ENCODE peak calls at places on chromosomes 6 and 20, in five cellular contexts. E is PC-9, L is HCT116, T is PC-3, P is A673. A is an unnamed sample.

GRCh38 chr20:25222461-25223178 is 25.3 kb upstream of the PYGB start:
- DNase-seq in L (no peak), E (no peak), P (no peak), T (no peak), A (no peak)

GRCh38 chr20:59481082-59482018 is 123.0 kb upstream of the PHACTR3 start:
- DNase-seq in L (no peak), T (no peak), E (no peak), P (no peak), A (no peak)

GRCh38 chr6:169725270-169726048 is 1.2 kb upstream of the PHF10 start:
- DNase-seq in E (peak), P (no peak), T (peak), L (no peak), A (no peak)

GRCh38 chr20:19427480-19427879 is 215.0 kb downstream of the SLC24A3 start:
- DNase-seq in T (no peak), P (no peak), E (no peak), L (no peak), A (no peak)

GRCh38 chr6:46996860-46997641 is 45.1 kb downstream of the ADGRF1 start:
- DNase-seq in P (no peak), L (no peak), E (peak), T (peak), A (peak)

GRCh38 chr20:3243718-3244358 is 4.8 kb upstream of the SLC4A11 start:
- DNase-seq in T (no peak), E (no peak), L (no peak), P (no peak), A (no peak)

GRCh38 chr20:4130404-4131189 is 115.2 kb upstream of the RNF24 start:
- DNase-seq in P (no peak), L (no peak), E (no peak), T (peak), A (peak)

GRCh38 chr6:7087491-7087979 is 20.2 kb upstream of the RREB1 start:
- DNase-seq in P (no peak), T (no peak), L (no peak), E (no peak), A (no peak)

GRCh38 chr6:19297880-19298279 is 539.3 kb upstream of the ID4 start:
- DNase-seq in L (no peak), P (no peak), E (no peak), T (no peak), A (peak)

GRCh38 chr6:46983007-46983411 is 59.1 kb downstream of the ADGRF1 start:
- DNase-seq in P (no peak), E (peak), T (peak), L (no peak), A (peak)

GRCh38 chr6:31559958-31560696 is 12.0 kb upstream of the LTA start:
- DNase-seq in E (peak), L (no peak), T (peak), P (no peak), A (peak)

GRCh38 chr6:113258771-113259170 is 598.4 kb upstream of the MARCKS start:
- DNase-seq in E (no peak), P (no peak), L (no peak), T (no peak), A (no peak)

GRCh38 chr6:27867051-27867940 is 44.9 kb downstream of the OR2B2 start:
- DNase-seq in E (peak), T (no peak), P (peak), L (no peak), A (peak)

GRCh38 chr20:49400410-49400809 is 82.1 kb downstream of the KCNB1 start:
- DNase-seq in E (no peak), L (no peak), T (no peak), P (no peak), A (no peak)

GRCh38 chr20:13271977-13272975 is 51.2 kb downstream of the ISM1 start:
- DNase-seq in E (no peak), T (no peak), L (no peak), P (no peak), A (no peak)

DNA sequence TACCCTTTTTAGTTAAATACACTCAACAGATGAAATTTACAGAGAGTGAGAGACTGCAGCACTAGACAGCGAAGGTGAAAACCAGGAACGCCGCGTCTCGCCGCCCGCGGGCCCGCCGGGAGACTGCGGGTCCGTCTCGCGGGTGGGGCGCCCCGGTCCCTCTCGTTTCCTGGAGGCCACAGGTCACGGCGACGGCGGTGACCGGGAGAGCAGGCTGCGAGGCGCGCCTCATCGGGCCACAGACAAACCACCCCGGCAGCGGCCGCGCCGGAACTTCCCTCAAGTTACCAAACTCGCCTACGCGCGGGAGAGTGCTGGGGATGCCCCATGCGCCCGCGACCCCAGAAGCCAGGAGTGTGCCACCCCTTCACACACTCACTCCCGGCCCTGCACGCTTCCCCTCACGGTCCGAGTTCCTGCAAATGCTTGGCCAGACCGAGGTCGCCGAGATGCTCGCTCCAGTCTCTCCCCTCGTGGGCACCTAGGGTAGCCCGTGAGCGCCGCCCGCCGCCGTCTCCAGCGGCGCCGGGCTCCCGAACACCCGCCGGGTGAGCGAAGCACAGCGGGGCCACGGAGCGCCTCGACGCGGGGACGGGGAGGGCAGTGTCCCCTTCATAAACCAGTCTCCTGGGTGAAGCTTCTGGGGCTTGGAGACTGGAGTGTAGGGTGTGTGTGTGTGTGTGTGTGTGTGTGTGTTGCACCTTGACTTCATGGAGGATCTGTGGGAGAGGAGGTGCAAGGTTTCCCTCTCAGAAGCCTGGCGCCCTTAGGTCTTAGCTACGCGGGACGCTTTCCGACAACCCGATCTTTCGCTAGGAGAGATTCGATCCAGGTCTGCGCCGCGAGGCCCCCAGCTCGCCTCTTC is 1.4 kb downstream of the BACH2 start:
- DNase-seq in P (peak), E (peak), T (peak), L (no peak), A (peak)
- TF ChIP-seq CTCF in P (no peak), E (no peak), T (no peak), L (no peak), A (peak)

DNA sequence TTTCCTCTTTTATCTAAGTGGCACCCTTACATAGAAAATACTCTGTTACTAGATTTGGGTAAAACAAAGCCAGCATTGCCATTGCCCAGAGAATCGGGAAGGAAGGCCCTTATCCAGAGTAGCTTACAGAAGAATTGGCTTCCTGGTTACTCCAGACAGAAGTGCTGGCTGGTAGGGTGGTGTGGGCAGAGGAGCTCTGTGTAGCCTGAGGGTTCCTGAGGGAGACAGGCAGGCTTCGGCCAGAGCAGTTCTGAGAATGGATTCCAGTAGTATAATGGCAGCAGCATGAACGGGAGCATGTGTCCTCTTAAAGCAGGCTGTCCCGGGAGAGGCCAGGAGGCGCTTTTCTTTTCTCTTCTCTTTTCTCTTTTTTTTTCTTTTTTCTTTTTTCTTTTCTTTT is 11.9 kb downstream of the CUL9 start:
- DNase-seq in T (no peak), P (no peak), L (no peak), E (no peak), A (no peak)
- TF ChIP-seq EZH2 in T (no peak), P (no peak), L (no peak), E (no peak), A (no peak)

DNA sequence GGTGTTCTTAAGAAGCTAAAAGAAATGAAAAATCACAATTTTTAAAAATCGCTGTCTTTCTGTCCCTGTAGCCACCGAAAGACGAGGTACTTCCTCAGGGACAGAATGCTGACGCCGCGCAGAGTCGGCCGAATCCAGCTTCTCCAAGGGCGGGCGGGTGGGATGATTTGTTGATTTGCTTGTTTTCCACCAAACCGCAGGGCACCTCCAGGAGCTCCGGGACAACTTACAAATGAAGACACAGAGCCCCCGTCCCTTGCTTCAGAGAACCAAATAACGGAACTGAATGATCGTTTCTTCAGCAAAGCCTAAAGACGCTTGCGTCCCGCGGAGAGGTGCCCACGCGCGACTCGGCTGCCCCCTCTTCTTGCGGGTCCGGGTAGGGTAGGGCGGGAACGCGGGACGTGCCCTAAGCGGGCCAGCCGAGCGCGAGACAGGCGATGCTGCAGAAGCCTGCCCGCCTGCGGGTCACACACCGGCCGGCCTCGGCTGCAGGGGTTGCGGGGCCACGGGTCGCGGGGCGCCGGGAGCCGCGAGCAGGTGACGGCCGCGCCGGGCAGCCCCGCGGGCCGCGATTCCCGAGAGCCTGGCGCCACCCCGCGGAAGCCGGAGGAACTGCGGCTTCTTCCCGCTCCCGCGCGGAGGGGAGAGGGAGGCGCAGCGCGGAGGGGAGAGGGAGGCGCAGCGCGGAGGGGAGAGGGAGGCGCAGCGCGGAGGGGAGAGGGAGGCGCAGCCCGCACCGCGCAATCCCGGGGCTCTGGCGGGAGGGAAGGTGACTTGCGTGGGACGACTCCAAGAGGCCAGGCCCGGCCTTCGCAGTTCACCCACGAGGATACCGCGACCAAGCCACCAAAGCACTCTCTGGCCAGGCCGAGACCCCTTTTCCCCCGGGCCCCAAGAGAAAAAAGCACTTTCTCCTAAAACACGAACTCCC is 7.7 kb upstream of the FOXF2 start:
- DNase-seq in P (peak), L (no peak), T (peak), E (peak), A (no peak)
- TF ChIP-seq CTCF in P (peak), L (peak), T (peak), E (peak), A (peak)

DNA sequence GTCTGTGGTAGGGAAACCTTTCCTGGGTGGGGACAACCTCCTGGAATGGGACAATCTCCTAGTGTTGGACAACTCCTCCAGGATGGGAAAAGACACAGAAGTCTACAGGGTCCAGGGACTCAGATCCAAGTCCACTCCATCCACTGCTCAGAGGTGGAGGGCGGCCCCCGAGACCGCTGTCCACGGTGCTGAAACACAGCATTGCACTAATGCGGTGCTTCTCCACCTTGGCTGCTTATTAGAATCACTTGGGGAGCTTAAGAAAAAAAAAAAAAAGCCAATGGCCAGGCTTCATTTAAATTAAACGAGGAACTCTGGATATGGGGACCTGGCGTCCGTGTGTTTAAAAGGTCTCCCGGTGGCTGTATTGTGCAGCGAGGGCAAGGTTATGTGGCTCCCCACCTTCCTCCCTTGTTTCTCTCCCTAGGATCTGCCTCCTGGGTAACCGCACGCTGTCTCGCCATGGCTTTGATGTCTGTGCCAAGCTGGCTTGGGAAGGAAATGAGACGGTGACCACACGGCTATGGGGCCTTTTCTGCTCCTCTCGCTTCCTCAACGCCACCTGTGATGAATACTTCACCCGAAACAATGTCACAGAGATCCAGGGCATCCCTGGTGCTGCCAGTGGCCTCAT is 12.0 kb downstream of the SLC12A5 start:
- DNase-seq in L (no peak), T (peak), P (peak), E (peak), A (peak)
- TF ChIP-seq EZH2 in L (no peak), T (no peak), P (no peak), E (no peak), A (no peak)

GRCh38 chr20:62174870-62175624 is 7.8 kb upstream of the MTG2 start:
- DNase-seq in T (no peak), P (no peak), E (no peak), L (no peak), A (no peak)

GRCh38 chr20:62176866-62177265 is 6.0 kb upstream of the MTG2 start:
- DNase-seq in E (no peak), T (no peak), L (no peak), P (no peak), A (no peak)

GRCh38 chr20:62172666-62173065 is 10.2 kb upstream of the MTG2 start:
- DNase-seq in L (no peak), T (no peak), P (no peak), E (no peak), A (no peak)

GRCh38 chr20:62175711-62176110 is 7.1 kb upstream of the MTG2 start:
- DNase-seq in E (no peak), P (no peak), T (no peak), L (no peak), A (no peak)

DNA sequence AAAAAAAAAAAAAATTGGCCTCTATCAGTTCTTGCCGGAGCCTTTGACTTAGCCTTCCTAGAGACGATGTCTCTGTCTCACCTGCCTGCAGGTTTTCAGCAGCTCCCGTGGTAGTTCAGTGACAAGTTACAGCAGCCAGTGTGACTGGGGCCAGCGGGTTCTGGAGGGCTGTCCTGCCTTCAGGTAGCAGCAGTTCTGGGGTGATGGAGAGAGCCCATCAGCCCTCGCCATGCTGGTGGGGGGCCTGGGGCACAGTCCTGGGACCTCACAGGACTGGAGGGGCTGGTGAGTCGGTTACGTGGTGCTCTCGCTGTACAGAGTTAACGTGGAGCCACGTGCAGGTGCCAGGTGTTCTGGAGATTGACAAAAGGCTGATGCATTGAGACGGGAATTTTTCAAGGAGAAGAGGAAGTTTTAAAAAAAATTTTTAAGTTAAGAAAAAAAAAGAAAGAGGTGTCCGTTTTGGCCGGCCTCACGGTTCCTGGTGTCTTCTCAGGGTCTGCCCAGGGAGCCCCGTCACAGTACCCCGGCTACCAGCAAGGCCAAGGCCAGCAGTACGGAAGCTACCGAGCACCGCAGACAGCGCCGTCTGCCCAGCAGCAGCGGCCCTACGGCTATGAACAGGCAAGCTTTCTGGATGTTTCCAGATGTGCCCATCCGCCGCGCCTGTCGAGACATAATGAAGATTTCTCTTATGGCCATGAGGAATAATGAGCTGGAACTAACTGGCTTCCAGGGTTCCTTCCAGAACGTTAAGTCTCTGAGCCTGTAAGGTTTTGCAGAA is 8.6 kb upstream of the MTG2 start:
- DNase-seq in P (no peak), T (no peak), E (no peak), L (no peak), A (no peak)
- TF ChIP-seq CTCF in P (no peak), T (no peak), E (no peak), L (no peak), A (no peak)

GRCh38 chr20:21396921-21397340 is 395 bp downstream of the NKX2-4 start:
- DNase-seq in E (no peak), T (no peak), P (peak), L (no peak), A (no peak)

GRCh38 chr20:21396045-21396893 is 1.1 kb downstream of the NKX2-4 start:
- DNase-seq in L (no peak), P (no peak), E (no peak), T (no peak), A (peak)

GRCh38 chr20:21395039-21395665 is 2.2 kb downstream of the NKX2-4 start:
- DNase-seq in E (no peak), P (no peak), L (no peak), T (no peak), A (no peak)

GRCh38 chr20:21394120-21394519 is 3.2 kb downstream of the NKX2-4 start:
- DNase-seq in T (no peak), P (no peak), E (no peak), L (no peak), A (no peak)

GRCh38 chr20:21395666-21396044 is 1.7 kb downstream of the NKX2-4 start:
- DNase-seq in T (no peak), L (no peak), P (no peak), E (no peak), A (no peak)
- TF ChIP-seq EZH2 in T (no peak), L (no peak), P (peak), E (no peak), A (peak)

GRCh38 chr20:9506964-9507369 is 7.4 kb upstream of the LAMP5 start:
- DNase-seq in L (no peak), P (no peak), T (no peak), E (no peak), A (no peak)

GRCh38 chr20:9506337-9506821 is 8.0 kb upstream of the LAMP5 start:
- DNase-seq in T (no peak), P (no peak), L (no peak), E (no peak), A (no peak)

GRCh38 chr20:9500121-9500911 is 14.1 kb upstream of the LAMP5 start:
- DNase-seq in T (no peak), P (no peak), E (no peak), L (no peak), A (no peak)

GRCh38 chr20:9501473-9501872 is 12.9 kb upstream of the LAMP5 start:
- DNase-seq in T (no peak), L (no peak), E (no peak), P (no peak), A (no peak)

DNA sequence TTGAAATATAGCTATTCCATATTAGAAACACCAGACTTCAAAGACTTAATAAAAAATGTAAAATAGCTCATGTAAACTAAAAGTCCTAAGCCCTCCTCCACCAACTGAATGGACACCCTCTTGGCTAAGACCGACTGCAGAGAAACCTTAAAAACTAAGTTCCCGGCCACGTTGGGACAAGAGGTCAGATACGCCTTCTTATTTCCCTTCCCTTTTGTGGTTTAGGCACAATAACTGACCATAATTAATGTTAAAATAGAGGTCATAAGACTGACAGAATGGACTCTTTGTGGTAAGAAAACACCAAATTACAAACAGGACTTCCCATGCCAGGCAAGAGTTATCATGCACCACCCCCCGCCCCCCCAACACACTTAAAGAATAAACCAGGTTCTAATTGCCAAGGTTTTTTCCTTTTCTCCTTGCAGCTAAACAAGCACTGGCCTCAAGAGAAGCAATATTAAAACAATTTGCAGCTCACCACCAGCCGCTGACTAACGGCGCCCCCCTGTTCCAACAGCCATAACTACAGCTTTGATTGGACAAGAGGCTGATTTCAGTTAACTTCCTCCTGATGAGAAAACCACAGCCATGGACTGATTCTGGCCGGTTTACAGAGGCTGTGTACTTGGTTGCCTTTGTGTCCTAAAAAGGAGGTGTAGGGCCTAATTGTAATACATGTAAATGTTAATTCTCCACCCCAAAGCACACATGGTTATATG is 10.7 kb upstream of the LAMP5 start:
- DNase-seq in P (peak), T (no peak), E (no peak), L (no peak), A (no peak)
- TF ChIP-seq CTCF in P (peak), T (peak), E (no peak), L (no peak), A (no peak)

A was measured in mammary epithelial cell.